ENCODE peak calls at places on chromosomes 5 and 9, in six cellular contexts. R, Z, X, E, O and V are unnamed samples. For H3K4me1, the result is how much of the 10 kb centered on the place peaks cover.

GRCh38 chr9:5708414-5708813 is 79.5 kb downstream of the RIC1 start:
- DNase-seq in X (no peak), E (no peak), R (peak), O (no peak), Z (peak), V (no peak)

GRCh38 chr9:84501587-84501986 is 161.0 kb upstream of the SLC28A3 start:
- DNase-seq in R (no peak), E (no peak), Z (no peak), X (no peak), O (no peak), V (no peak)

GRCh38 chr9:5455181-5455580 is 4.8 kb downstream of the CD274 start:
- DNase-seq in E (no peak), O (no peak), R (peak), Z (no peak), X (no peak), V (no peak)

GRCh38 chr5:130526708-130527107 is 622.4 kb downstream of the CHSY3 start:
- DNase-seq in Z (no peak), O (no peak), R (no peak), X (no peak), E (no peak), V (no peak)

GRCh38 chr9:132672413-132672690 is 2.1 kb downstream of the GTF3C4 start:
- DNase-seq in E (no peak), Z (no peak), O (no peak), R (peak), X (no peak), V (no peak)

GRCh38 chr9:124510650-124511425 is 3.6 kb upstream of the NR5A1 start:
- DNase-seq in R (peak), X (no peak), E (peak), O (no peak), Z (no peak), V (no peak)

GRCh38 chr9:137136926-137137607 is 1.9 kb upstream of the GRIN1 start:
- DNase-seq in Z (no peak), R (no peak), E (no peak), O (no peak), X (no peak), V (no peak)

GRCh38 chr9:124680049-124680448 is 91.1 kb downstream of the NR6A1 start:
- DNase-seq in O (no peak), R (no peak), Z (no peak), E (no peak), X (no peak), V (no peak)

GRCh38 chr5:149060325-149060724 is 2.5 kb downstream of the SH3TC2 start:
- DNase-seq in O (no peak), X (no peak), R (peak), Z (no peak), E (peak), V (no peak)

GRCh38 chr5:91257301-91257700 is 125.8 kb downstream of the ARRDC3 start:
- DNase-seq in Z (no peak), X (no peak), R (no peak), E (no peak), O (no peak), V (no peak)

GRCh38 chr5:171512397-171512796 is 93.0 kb downstream of the FGF18 start:
- DNase-seq in Z (no peak), X (no peak), E (no peak), R (no peak), O (no peak), V (no peak)

GRCh38 chr5:176787676-176788075 is 22.7 kb upstream of the UNC5A start:
- DNase-seq in E (no peak), R (no peak), O (no peak), Z (no peak), X (no peak), V (no peak)

GRCh38 chr5:43314724-43315123 is 1.5 kb upstream of the HMGCS1 start:
- DNase-seq in Z (no peak), X (no peak), R (peak), E (no peak), O (no peak), V (no peak)

GRCh38 chr9:98558575-98558974 is 150.2 kb downstream of the GABBR2 start:
- DNase-seq in E (no peak), R (no peak), O (no peak), X (no peak), Z (no peak), V (no peak)

GRCh38 chr5:158224200-158224599 is 365.3 kb upstream of the CLINT1 start:
- DNase-seq in Z (no peak), X (no peak), E (no peak), O (no peak), R (no peak), V (no peak)

GRCh38 chr5:79201206-79201605 is 34.7 kb upstream of the JMY start:
- DNase-seq in Z (no peak), E (no peak), X (no peak), R (no peak), O (no peak), V (no peak)

GRCh38 chr9:70398145-70398556 is 16.3 kb downstream of the KLF9 start:
- DNase-seq in E (no peak), O (no peak), R (peak), X (no peak), Z (peak), V (no peak)

GRCh38 chr5:138789771-138790242 is 36.6 kb downstream of the CTNNA1 start:
- DNase-seq in O (no peak), R (peak), X (no peak), E (peak), Z (peak), V (peak)

GRCh38 chr9:5428794-5429528 is 8.8 kb downstream of the PLGRKT start:
- DNase-seq in Z (no peak), E (no peak), R (no peak), X (no peak), O (no peak), V (no peak)

GRCh38 chr9:38306899-38307298 is 85.6 kb upstream of the ALDH1B1 start:
- DNase-seq in O (no peak), Z (no peak), X (no peak), R (no peak), E (no peak), V (no peak)

GRCh38 chr5:124193371-124193789 is 553.1 kb downstream of the ZNF608 start:
- DNase-seq in X (no peak), E (peak), R (peak), O (no peak), Z (no peak), V (no peak)

GRCh38 chr5:151675956-151676712 is 10.6 kb downstream of the SPARC start:
- DNase-seq in X (no peak), R (no peak), E (no peak), Z (no peak), O (peak), V (no peak)

GRCh38 chr5:133222979-133223378 is 171.2 kb downstream of the HSPA4 start:
- DNase-seq in R (no peak), X (no peak), O (peak), E (no peak), Z (no peak), V (no peak)

GRCh38 chr5:44046581-44047327 is 342.5 kb downstream of the FGF10 start:
- DNase-seq in X (no peak), O (peak), Z (no peak), E (no peak), R (no peak), V (no peak)

GRCh38 chr5:132474131-132474723 is 16.3 kb downstream of the IRF1 start:
- DNase-seq in E (no peak), X (peak), O (no peak), R (no peak), Z (no peak), V (no peak)

GRCh38 chr5:137115152-137115551 is 384.0 kb downstream of the SPOCK1 start:
- DNase-seq in O (no peak), E (no peak), X (no peak), R (no peak), Z (no peak), V (no peak)

DNA sequence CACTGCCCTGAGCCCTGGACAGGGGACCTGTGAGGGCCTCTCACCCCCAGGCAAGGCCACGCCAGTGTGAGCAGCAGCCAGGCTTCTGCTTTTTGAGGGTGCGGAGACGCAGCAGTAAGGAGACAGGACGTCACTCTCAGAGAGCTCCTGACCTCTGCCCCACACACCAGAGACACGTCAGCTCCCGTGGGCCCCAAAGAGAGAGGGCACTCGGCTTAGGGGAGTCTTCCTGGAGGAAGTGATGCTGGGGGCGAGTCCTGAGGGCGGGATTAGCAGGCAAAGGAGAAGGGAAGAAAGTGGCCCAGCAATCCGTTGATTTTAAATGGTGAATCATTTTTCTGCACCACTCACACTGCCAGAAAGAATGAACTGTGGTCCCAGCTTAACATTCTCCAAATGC is 24.0 kb upstream of the SLC9A3 start:
- DNase-seq in O (peak), E (no peak), X (no peak), Z (no peak), R (no peak), V (no peak)
- H3K4me1 ChIP-seq in O (under half), E (under half), X (under half), Z (under half), R (under half), V (under half)

GRCh38 chr9:134536931-134537330 is 104.7 kb upstream of the COL5A1 start:
- DNase-seq in O (no peak), R (no peak), Z (no peak), X (no peak), E (no peak), V (no peak)
- H3K4me1 ChIP-seq in O (under half), R (under half), Z (under half), X (under half), E (under half), V (under half)

GRCh38 chr5:168807261-168807660 is 228.1 kb upstream of the PANK3 start:
- DNase-seq in E (no peak), X (no peak), O (no peak), R (no peak), Z (no peak), V (no peak)
- H3K4me1 ChIP-seq in E (half or more), X (under half), O (under half), R (under half), Z (under half), V (under half)

GRCh38 chr9:113625456-113625855 is 161.9 kb downstream of the RGS3 start:
- DNase-seq in E (no peak), R (no peak), Z (no peak), O (peak), X (no peak), V (no peak)
- H3K4me1 ChIP-seq in E (under half), R (under half), Z (under half), O (under half), X (under half), V (under half)

DNA sequence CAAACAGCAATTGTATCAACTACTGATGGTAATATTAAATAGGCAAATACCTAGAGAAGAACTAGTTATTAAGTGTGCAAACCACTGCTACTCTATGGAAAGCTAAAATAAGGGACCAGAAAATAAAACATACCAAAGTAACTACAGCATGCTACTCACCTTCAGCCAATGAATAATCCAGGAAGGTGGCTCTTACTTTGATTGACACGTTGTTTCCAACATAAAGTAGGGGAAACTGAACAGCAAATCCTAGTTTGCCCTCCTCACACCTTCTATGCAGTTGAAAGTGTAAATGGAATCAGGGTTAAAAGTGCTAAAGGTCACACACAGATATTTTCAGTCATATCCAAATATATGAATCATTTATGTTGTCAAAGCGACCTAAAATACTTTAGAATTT is 5.1 kb upstream of the FST start:
- DNase-seq in X (no peak), Z (no peak), E (no peak), O (no peak), R (no peak), V (no peak)
- H3K4me1 ChIP-seq in X (under half), Z (under half), E (under half), O (under half), R (under half), V (under half)

GRCh38 chr9:128892223-128892892 is 10.4 kb downstream of the LRRC8A start:
- DNase-seq in X (peak), R (peak), O (peak), E (no peak), Z (no peak), V (no peak)

GRCh38 chr9:128893354-128893753 is 11.4 kb downstream of the LRRC8A start:
- DNase-seq in X (no peak), Z (no peak), E (no peak), O (no peak), R (no peak), V (no peak)

GRCh38 chr9:128894764-128895163 is 12.8 kb downstream of the LRRC8A start:
- DNase-seq in E (no peak), R (no peak), X (no peak), Z (no peak), O (no peak), V (no peak)

GRCh38 chr9:128887914-128888350 is 6.0 kb downstream of the LRRC8A start:
- DNase-seq in O (no peak), Z (no peak), X (no peak), E (no peak), R (peak), V (no peak)

DNA sequence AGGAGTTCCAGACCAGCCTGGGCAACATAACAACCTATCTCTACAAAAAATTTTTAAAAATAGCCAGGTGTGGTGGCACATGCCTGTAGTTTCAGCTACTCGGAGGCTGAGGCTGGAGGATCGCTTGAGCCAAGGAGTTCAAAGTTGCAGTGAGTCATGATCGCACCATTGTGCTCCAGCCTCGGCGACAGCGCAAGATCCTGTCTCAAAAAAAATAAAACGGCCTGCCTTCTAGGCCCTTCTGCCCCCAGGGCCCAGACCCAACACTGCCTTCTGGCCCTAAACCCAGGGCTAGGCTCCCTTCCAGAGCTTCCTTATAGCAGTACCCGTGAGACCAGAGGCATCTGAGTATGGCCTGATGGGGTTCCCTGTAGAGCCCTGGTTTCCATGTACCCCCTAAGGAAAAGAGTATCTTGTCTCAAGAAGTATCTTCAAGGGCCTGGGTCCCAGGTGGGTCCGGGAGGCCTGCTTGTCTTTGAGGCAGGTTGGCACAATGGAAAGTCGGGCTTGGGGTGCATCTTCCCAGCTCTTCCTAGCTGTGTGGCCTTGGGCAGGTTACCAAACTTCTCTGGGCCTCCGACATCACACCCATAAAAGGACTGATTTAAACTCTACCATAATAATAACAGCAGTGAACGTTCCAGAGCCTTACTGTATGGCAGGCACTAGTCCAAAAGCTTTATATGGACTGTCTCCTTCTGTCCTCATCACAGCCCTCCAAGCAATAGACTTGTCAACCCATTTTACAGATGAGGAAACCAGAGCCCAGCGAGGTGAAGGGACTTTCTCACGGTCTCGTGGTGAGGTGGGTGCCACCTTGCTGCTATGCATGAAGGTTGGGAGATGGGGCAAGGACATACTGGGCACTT is 9.7 kb downstream of the LRRC8A start:
- DNase-seq in E (no peak), R (no peak), Z (no peak), O (no peak), X (no peak), V (no peak)
- H3K4me1 ChIP-seq in E (under half), R (under half), Z (under half), O (half or more), X (half or more), V (under half)

GRCh38 chr5:52945040-52945439 is 44.1 kb upstream of the ITGA2 start:
- DNase-seq in X (no peak), O (no peak), Z (no peak), E (no peak), R (no peak), V (peak)

GRCh38 chr5:52948418-52949076 is 40.6 kb upstream of the ITGA2 start:
- DNase-seq in E (peak), Z (peak), O (peak), X (peak), R (peak), V (peak)

GRCh38 chr5:52947851-52948250 is 41.3 kb upstream of the ITGA2 start:
- DNase-seq in R (peak), E (no peak), X (no peak), Z (no peak), O (no peak), V (no peak)

GRCh38 chr5:52943808-52944207 is 45.3 kb upstream of the ITGA2 start:
- DNase-seq in O (no peak), E (no peak), X (no peak), Z (no peak), R (no peak), V (no peak)

DNA sequence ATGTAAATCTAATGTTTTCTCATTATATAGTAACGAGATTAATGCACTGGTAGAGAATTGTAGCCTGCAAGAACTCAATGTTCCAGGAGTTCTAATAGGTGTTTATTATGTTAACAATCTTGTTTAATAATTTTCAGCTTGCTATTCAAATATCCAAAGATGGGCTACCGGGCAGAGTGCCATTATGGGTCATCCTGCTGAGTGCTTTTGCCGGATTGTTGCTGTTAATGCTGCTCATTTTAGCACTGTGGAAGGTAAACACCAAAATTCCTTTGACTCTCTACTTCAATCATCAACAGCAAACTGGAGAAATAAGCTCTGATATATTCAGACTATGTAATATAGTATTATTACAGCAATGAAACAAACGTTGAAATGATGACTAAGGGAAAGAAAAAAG is 41.9 kb upstream of the ITGA2 start:
- DNase-seq in Z (no peak), E (no peak), X (no peak), R (no peak), O (peak), V (no peak)
- H3K4me1 ChIP-seq in Z (under half), E (under half), X (under half), R (under half), O (half or more), V (under half)